ENCODE peak calls at places on chromosomes 11 and 22, in four cellular contexts. J is K562, C is HCT116, L is HepG2. Q is an unnamed sample.

GRCh38 chr11:19345848-19346681 is 105.3 kb upstream of the E2F8 start:
- DNase-seq in J (peak), C (no peak), L (no peak), Q (no peak)

GRCh38 chr11:31809857-31810778 is 1.0 kb downstream of the PAX6 start:
- DNase-seq in J (no peak), C (no peak), L (no peak), Q (no peak)

GRCh38 chr22:36180038-36180880 is 19.7 kb upstream of the APOL3 start:
- DNase-seq in J (peak), C (peak), L (peak), Q (peak)

GRCh38 chr11:126115253-126115540 is 52.5 kb upstream of the CDON start:
- DNase-seq in J (no peak), C (no peak), L (no peak), Q (no peak)

GRCh38 chr11:28072321-28072720 is 35.6 kb downstream of the KIF18A start:
- DNase-seq in J (no peak), C (no peak), L (no peak), Q (no peak)

GRCh38 chr11:88194990-88195389 is 19.7 kb upstream of the RAB38 start:
- DNase-seq in J (no peak), C (no peak), L (no peak), Q (no peak)

GRCh38 chr11:62132188-62132587 is 8.4 kb downstream of the INCENP start:
- DNase-seq in J (no peak), C (no peak), L (no peak), Q (no peak)

GRCh38 chr11:3971756-3972404 is 116.4 kb downstream of the STIM1 start:
- DNase-seq in J (no peak), C (no peak), L (no peak), Q (no peak)

GRCh38 chr11:77886401-77886800 is 65.5 kb downstream of the AAMDC start:
- DNase-seq in J (no peak), C (no peak), L (no peak), Q (no peak)

GRCh38 chr22:42301742-42302102 is 31.3 kb upstream of the TCF20 start:
- DNase-seq in J (no peak), C (no peak), L (no peak), Q (no peak)

GRCh38 chr11:32034149-32034548 is 56.7 kb upstream of the RCN1 start:
- DNase-seq in J (no peak), C (no peak), L (no peak), Q (no peak)

GRCh38 chr11:37110383-37110782 is 512.3 kb upstream of the RAG2 start:
- DNase-seq in J (no peak), C (no peak), L (no peak), Q (no peak)

GRCh38 chr22:47083379-47083986 is 321.0 kb downstream of the TBC1D22A start:
- DNase-seq in J (no peak), C (no peak), L (no peak), Q (no peak)

GRCh38 chr11:62889484-62890437 is 9.1 kb downstream of the SLC3A2 start:
- DNase-seq in J (peak), C (no peak), L (peak), Q (peak)

GRCh38 chr11:128937480-128937879 is 5.2 kb downstream of the TP53AIP1 start:
- DNase-seq in J (no peak), C (no peak), L (no peak), Q (no peak)

GRCh38 chr11:9580894-9581293 is 7.4 kb downstream of the WEE1 start:
- DNase-seq in J (no peak), C (no peak), L (no peak), Q (no peak)

GRCh38 chr11:70496591-70497535 is 98.5 kb downstream of the CTTN start:
- DNase-seq in J (no peak), C (no peak), L (no peak), Q (no peak)

GRCh38 chr11:87290304-87290922 is 252.7 kb downstream of the TMEM135 start:
- DNase-seq in J (peak), C (peak), L (peak), Q (peak)

GRCh38 chr11:124751741-124752470 is at the start of gene VSIG2:
- DNase-seq in J (no peak), C (no peak), L (no peak), Q (no peak)

GRCh38 chr22:37520754-37521153 is 1.5 kb upstream of the CARD10 start:
- DNase-seq in J (peak), C (no peak), L (no peak), Q (no peak)
- TF ChIP-seq TCF7L2 in J (no peak), C (no peak), L (no peak), Q (no peak)

DNA sequence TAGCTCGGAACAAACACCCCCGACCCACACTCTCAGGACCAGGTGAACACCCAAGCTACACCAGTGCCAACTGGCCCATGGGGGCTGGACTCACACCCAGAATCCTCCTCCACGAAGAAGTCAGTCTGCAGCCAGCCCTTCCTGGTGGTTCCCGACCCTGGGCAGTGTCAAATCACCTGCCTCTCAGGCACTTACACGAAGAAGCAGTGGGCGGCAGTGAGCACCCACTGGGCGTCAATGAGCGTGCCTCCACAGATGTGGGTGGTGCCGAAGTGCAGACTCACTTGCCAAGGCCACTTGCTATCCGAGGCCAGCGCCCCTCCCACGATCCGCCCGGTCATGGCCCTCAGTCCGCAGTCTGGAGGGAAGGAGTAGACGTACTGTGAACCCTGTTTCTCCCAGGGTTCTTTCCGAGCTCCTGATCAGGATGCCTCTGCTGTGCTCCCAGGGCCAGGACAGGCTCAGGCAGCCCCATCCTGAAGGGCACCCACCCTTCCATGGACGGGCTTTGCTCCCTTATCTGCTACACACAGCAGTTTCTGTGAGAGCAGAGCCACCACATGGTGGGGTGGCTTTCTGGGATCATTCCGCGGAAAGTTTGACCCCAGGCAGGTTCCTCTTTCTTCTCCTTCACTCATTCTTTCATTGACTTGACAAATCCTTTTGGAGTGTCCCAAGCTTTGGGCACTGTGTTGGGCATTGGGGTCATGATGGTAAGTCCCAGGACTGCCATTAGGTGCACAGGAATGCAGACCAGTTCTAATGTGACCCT is 19.4 kb downstream of the TMPRSS13 start:
- DNase-seq in J (peak), C (no peak), L (no peak), Q (no peak)
- TF ChIP-seq POLR2AphosphoS5 in J (peak), C (no peak), L (no peak), Q (no peak)

GRCh38 chr22:19996694-19997384 is 19.8 kb downstream of the ARVCF start:
- DNase-seq in J (no peak), C (no peak), L (no peak), Q (no peak)

GRCh38 chr22:19992921-19993355 is 23.7 kb downstream of the ARVCF start:
- DNase-seq in J (no peak), C (no peak), L (no peak), Q (no peak)

GRCh38 chr22:19993926-19994325 is 22.7 kb downstream of the ARVCF start:
- DNase-seq in J (no peak), C (no peak), L (no peak), Q (no peak)

GRCh38 chr22:19995611-19996339 is 20.8 kb downstream of the ARVCF start:
- DNase-seq in J (no peak), C (no peak), L (no peak), Q (no peak)

DNA sequence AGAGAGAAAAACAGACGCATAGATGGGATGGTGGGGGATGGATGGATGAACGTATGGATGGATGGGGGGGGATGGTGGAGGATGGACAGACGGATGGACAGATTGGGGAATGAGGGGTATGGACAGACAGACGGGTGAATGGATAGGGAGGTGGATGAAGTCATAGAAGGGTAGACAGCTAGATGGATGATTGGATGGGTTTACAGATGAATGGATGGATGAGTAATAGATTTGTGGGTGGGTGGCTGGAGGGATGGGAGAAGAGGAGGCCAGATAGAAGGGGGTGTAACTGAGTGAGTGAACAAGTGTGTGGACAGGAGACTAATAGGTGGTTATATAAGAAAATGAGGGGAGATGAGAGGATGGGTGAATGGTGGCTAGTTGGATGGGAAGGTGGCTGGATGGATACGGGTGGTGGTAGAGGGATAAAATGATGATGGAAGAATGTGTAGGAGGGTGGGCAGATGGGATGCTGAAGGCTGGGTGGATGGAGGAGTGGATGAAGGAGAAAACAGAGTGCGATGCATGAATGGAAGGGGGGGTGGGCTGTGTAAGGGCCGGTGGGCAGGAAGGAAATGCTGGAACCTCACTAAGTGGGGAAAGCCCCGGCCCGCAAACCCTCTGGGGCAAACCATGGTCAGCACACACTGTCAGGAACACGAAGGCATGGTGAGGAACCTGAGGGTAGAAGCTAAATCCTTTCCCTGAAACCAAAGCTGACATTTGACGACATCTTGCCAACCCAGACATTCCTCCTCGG is 21.6 kb downstream of the ARVCF start:
- DNase-seq in J (no peak), C (no peak), L (no peak), Q (no peak)
- H3K27ac ChIP-seq in J (no peak), C (no peak), L (no peak), Q (no peak)

GRCh38 chr11:103108933-103109817 is at the start of gene DYNC2H1:
- DNase-seq in J (peak), C (peak), L (peak), Q (peak)
- TF ChIP-seq TCF7L2 in J (no peak), C (no peak), L (no peak), Q (no peak)

Q was measured in Panc1.